ENCODE peak calls at places on chromosomes 6 and 20, in seven cellular contexts. N, Z, P, I, O, S and F are unnamed samples.

GRCh38 chr20:991850-992249 is 10.3 kb downstream of the RSPO4 start:
- DNase-seq in N (no peak), Z (no peak), P (peak), I (no peak), O (no peak), S (no peak), F (no peak)

GRCh38 chr6:8738951-8739350 is 303.6 kb upstream of the SLC35B3 start:
- DNase-seq in N (no peak), Z (no peak), P (no peak), I (no peak), O (no peak), S (no peak), F (no peak)

GRCh38 chr6:30720738-30721197 is 616 bp downstream of the TUBB start:
- DNase-seq in N (peak), Z (peak), P (peak), I (peak), O (no peak), S (no peak), F (no peak)

GRCh38 chr6:132487762-132488161 is 25.2 kb downstream of the STX7 start:
- DNase-seq in N (no peak), Z (no peak), P (no peak), I (no peak), O (no peak), S (no peak), F (no peak)

GRCh38 chr20:5448449-5449118 is 131.8 kb upstream of the PROKR2 start:
- DNase-seq in N (peak), Z (peak), P (peak), I (peak), O (no peak), S (peak), F (peak)

GRCh38 chr6:3227363-3228045 is at the start of gene TUBB2B:
- DNase-seq in N (no peak), Z (peak), P (peak), I (no peak), O (peak), S (no peak), F (no peak)

GRCh38 chr6:14713008-14713452 is 532.8 kb upstream of the JARID2 start:
- DNase-seq in N (no peak), Z (no peak), P (no peak), I (peak), O (no peak), S (no peak), F (no peak)

GRCh38 chr20:2032168-2032567 is 38.3 kb upstream of the PDYN start:
- DNase-seq in N (no peak), Z (no peak), P (no peak), I (no peak), O (no peak), S (peak), F (no peak)

GRCh38 chr6:133741375-133741861 is 147.5 kb upstream of the TCF21 start:
- DNase-seq in N (no peak), Z (no peak), P (no peak), I (peak), O (peak), S (peak), F (no peak)

GRCh38 chr6:74657033-74657432 is 548.8 kb downstream of the COL12A1 start:
- DNase-seq in N (no peak), Z (no peak), P (no peak), I (no peak), O (no peak), S (no peak), F (no peak)

GRCh38 chr20:45083127-45083526 is 17.8 kb downstream of the KCNS1 start:
- DNase-seq in N (no peak), Z (no peak), P (no peak), I (no peak), O (no peak), S (no peak), F (no peak)

GRCh38 chr6:71412559-71412958 is 123.9 kb downstream of the OGFRL1 start:
- DNase-seq in N (no peak), Z (no peak), P (no peak), I (peak), O (no peak), S (peak), F (no peak)